ENCODE peak calls at places on chromosome 20, in eight cellular contexts. X, U, Z, A, M, K, W and C are unnamed samples.

GRCh38 chr20:7856756-7857155 is 83.5 kb downstream of the HAO1 start:
- DNase-seq in W (no peak), U (peak; percentile 33), Z (peak; percentile 69), X (no peak), A (no peak), K (peak; percentile 95), M (no peak), C (no peak)

GRCh38 chr20:52361650-52362049 is 170.1 kb upstream of the ZFP64 start:
- DNase-seq in M (no peak), Z (no peak), W (no peak), U (no peak), K (no peak), X (no peak), A (no peak), C (no peak)

GRCh38 chr20:1707588-1708449 is 50.2 kb upstream of the SIRPG start:
- DNase-seq in Z (no peak), U (no peak), K (no peak), A (no peak), X (no peak), W (no peak), M (no peak), C (no peak)

GRCh38 chr20:18055261-18055660 is 2.5 kb downstream of the OVOL2 start:
- DNase-seq in W (no peak), K (no peak), U (no peak), M (no peak), A (no peak), X (no peak), Z (no peak), C (no peak)

GRCh38 chr20:8646026-8646425 is 422.9 kb upstream of the PLCB4 start:
- DNase-seq in W (no peak), M (peak; percentile 15), U (peak; percentile 32), K (peak; percentile 46), X (no peak), Z (peak; percentile 52), A (no peak), C (no peak)

GRCh38 chr20:57919059-57919458 is 209.2 kb upstream of the PMEPA1 start:
- DNase-seq in K (no peak), M (no peak), X (peak; percentile 18), U (no peak), Z (no peak), A (no peak), W (no peak), C (no peak)

GRCh38 chr20:13990465-13990864 is at the start of gene SEL1L2:
- DNase-seq in Z (no peak), M (no peak), U (no peak), W (peak; percentile 93), K (no peak), A (no peak), X (no peak), C (no peak)

GRCh38 chr20:63454729-63455567 is 17.5 kb downstream of the KCNQ2 start:
- DNase-seq in Z (no peak), A (no peak), X (no peak), M (no peak), W (no peak), K (no peak), U (no peak), C (no peak)

DNA sequence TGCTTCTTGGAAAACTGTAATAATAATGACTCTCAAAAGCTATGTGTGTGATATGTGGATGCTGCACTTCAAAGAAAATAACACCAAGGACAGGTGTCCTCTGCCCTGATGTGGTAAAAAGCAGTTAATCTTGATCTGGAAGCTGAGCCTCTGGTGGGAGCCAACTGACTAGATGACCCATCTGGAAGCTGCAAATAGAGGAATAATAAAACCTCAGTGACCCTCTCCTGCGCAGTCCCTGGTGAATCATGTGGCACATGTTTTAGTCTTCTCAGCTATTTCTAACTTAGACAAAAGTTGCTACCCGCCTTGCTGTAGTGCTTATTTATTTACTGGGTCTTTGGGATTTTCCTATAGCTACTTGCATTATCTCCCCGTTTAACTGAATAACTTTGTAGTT is 47.3 kb downstream of the TP53INP2 start:
- DNase-seq in K (no peak), Z (peak; percentile 17), M (no peak), A (no peak), U (no peak), W (no peak), X (no peak), C (no peak)
- H3K36me3 ChIP-seq in K (peaks cover 54% of the 10 kb centered on the region), Z (peaks cover 17% of the 10 kb centered on the region), M (peaks cover 97% of the 10 kb centered on the region), A (peaks cover 3% of the 10 kb centered on the region), U (peaks cover 7% of the 10 kb centered on the region), W (peaks cover under 1% of the 10 kb centered on the region), X (peaks cover 91% of the 10 kb centered on the region), C (peaks cover 10% of the 10 kb centered on the region)

GRCh38 chr20:62011938-62012534 is 53.6 kb downstream of the TAF4 start:
- DNase-seq in A (no peak), M (no peak), U (no peak), Z (no peak), K (no peak), X (no peak), W (no peak), C (no peak)

GRCh38 chr20:62015445-62016288 is 50.0 kb downstream of the TAF4 start:
- DNase-seq in Z (no peak), U (no peak), K (no peak), X (no peak), M (no peak), W (no peak), A (no peak), C (no peak)

GRCh38 chr20:62014889-62015375 is 50.7 kb downstream of the TAF4 start:
- DNase-seq in K (peak; percentile 25), M (no peak), W (no peak), U (no peak), Z (no peak), A (no peak), X (no peak), C (no peak)

GRCh38 chr20:62012631-62013030 is 53.0 kb downstream of the TAF4 start:
- DNase-seq in X (no peak), A (no peak), K (no peak), M (no peak), W (no peak), U (no peak), Z (no peak), C (no peak)

DNA sequence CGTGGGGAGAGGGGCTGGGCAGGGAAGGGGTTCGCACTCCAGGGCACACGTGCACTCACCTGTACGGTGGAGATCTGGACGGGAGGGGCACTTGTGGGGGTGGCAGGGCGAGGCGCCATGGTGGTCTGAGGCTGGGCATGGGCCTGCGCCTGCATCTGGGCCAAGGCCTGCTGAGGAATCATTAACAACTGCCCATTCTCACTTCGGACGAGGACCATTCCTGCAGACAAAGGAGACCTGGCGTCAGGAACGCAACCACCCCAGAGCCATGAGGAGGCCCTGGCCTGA is 51.2 kb downstream of the TAF4 start:
- DNase-seq in M (no peak), Z (no peak), X (no peak), A (no peak), W (no peak), K (no peak), U (no peak), C (no peak)
- H3K36me3 ChIP-seq in M (peaks cover 32% of the 10 kb centered on the region), Z (peaks cover 19% of the 10 kb centered on the region), X (peaks cover 30% of the 10 kb centered on the region), A (no peaks in the 10 kb centered on the region), W (no peaks in the 10 kb centered on the region), K (peaks cover 10% of the 10 kb centered on the region), U (peaks cover 6% of the 10 kb centered on the region), C (peaks cover 7% of the 10 kb centered on the region)

GRCh38 chr20:41408986-41409385 is 42.4 kb upstream of the EMILIN3 start:
- DNase-seq in U (no peak), A (no peak), X (no peak), M (no peak), Z (no peak), K (no peak), W (no peak), C (no peak)
- H3K36me3 ChIP-seq in U (peaks cover 7% of the 10 kb centered on the region), A (peaks cover 16% of the 10 kb centered on the region), X (peaks cover 90% of the 10 kb centered on the region), M (peaks cover 93% of the 10 kb centered on the region), Z (peaks cover 63% of the 10 kb centered on the region), K (peaks cover 16% of the 10 kb centered on the region), W (peaks cover 5% of the 10 kb centered on the region), C (peaks cover 38% of the 10 kb centered on the region)

GRCh38 chr20:62006482-62006881 is 59.2 kb downstream of the TAF4 start:
- DNase-seq in W (no peak), Z (no peak), U (no peak), A (no peak), X (no peak), M (no peak), K (no peak), C (no peak)

GRCh38 chr20:62004614-62005013 is 61.1 kb downstream of the TAF4 start:
- DNase-seq in U (no peak), K (no peak), Z (no peak), X (no peak), M (no peak), W (no peak), A (no peak), C (no peak)

GRCh38 chr20:62008643-62009183 is 57.0 kb downstream of the TAF4 start:
- DNase-seq in W (no peak), M (no peak), K (no peak), A (no peak), X (no peak), Z (no peak), U (no peak), C (no peak)

GRCh38 chr20:62009322-62009721 is 56.4 kb downstream of the TAF4 start:
- DNase-seq in M (no peak), Z (no peak), W (no peak), X (no peak), A (no peak), K (no peak), U (no peak), C (no peak)

GRCh38 chr20:62007127-62007647 is 58.5 kb downstream of the TAF4 start:
- DNase-seq in U (no peak), W (no peak), K (no peak), X (no peak), Z (no peak), A (no peak), M (no peak), C (no peak)
- H3K36me3 ChIP-seq in U (peaks cover 10% of the 10 kb centered on the region), W (no peaks in the 10 kb centered on the region), K (peaks cover 21% of the 10 kb centered on the region), X (peaks cover 82% of the 10 kb centered on the region), Z (peaks cover 57% of the 10 kb centered on the region), A (peaks cover 11% of the 10 kb centered on the region), M (peaks cover 89% of the 10 kb centered on the region), C (peaks cover 29% of the 10 kb centered on the region)

GRCh38 chr20:41415191-41415590 is 48.6 kb upstream of the EMILIN3 start:
- DNase-seq in U (no peak), X (no peak), M (no peak), Z (no peak), K (no peak), W (no peak), A (no peak), C (no peak)

GRCh38 chr20:41408131-41408789 is 41.6 kb upstream of the EMILIN3 start:
- DNase-seq in Z (no peak), K (no peak), X (no peak), A (no peak), U (no peak), M (no peak), W (no peak), C (no peak)

GRCh38 chr20:41412324-41412723 is 45.7 kb upstream of the EMILIN3 start:
- DNase-seq in U (no peak), K (no peak), A (no peak), W (no peak), M (no peak), Z (no peak), X (no peak), C (no peak)

GRCh38 chr20:41413169-41413568 is 46.6 kb upstream of the EMILIN3 start:
- DNase-seq in X (no peak), M (no peak), U (no peak), W (no peak), K (no peak), Z (no peak), A (no peak), C (no peak)

DNA sequence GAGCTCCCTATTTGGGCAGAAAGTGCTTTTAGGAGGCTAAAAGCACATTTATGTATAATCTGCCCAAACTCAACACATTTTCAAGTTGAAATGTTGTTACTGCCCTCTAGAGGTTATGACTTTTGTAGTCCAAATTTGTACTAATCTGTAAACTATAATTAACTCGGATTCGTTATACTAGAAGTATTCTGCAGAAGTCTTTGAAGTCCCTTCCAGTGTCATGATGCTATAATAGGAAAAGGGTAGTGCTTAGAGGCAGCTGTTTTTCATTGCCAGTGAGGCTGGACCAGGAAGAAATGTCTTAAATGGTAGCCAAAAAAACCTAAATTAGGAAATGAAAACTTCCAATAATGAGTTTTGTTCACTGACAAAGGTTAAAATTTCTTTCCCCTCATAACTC is 44.8 kb upstream of the EMILIN3 start:
- DNase-seq in X (no peak), U (peak; percentile 67), M (no peak), A (no peak), K (peak; percentile 59), W (peak; percentile 18), Z (peak; percentile 28), C (no peak)
- H3K36me3 ChIP-seq in X (peaks cover 90% of the 10 kb centered on the region), U (peaks cover 9% of the 10 kb centered on the region), M (peaks cover 93% of the 10 kb centered on the region), A (peaks cover 19% of the 10 kb centered on the region), K (peaks cover 24% of the 10 kb centered on the region), W (peaks cover 5% of the 10 kb centered on the region), Z (peaks cover 65% of the 10 kb centered on the region), C (peaks cover 31% of the 10 kb centered on the region)